ENCODE peak calls at places on chromosomes 3 and 15, in four cellular contexts. E, L, X and Y are unnamed samples.

GRCh38 chr15:70526221-70526973 is 237.0 kb downstream of the UACA start:
- DNase-seq in E (no peak), L (no peak), X (peak), Y (peak)

GRCh38 chr3:73786346-73786807 is 161.6 kb upstream of the PDZRN3 start:
- DNase-seq in E (peak), L (no peak), X (peak), Y (no peak)

GRCh38 chr3:67509471-67510075 is 144.8 kb downstream of the SUCLG2 start:
- DNase-seq in E (no peak), L (no peak), X (peak), Y (no peak)

GRCh38 chr15:93049914-93050534 is 39.0 kb downstream of the RGMA start:
- DNase-seq in E (no peak), L (no peak), X (no peak), Y (no peak)

GRCh38 chr3:62332771-62333381 is 40.5 kb downstream of the FEZF2 start:
- DNase-seq in E (peak), L (peak), X (peak), Y (no peak)

GRCh38 chr15:55267401-55268053 is 22.1 kb downstream of the RAB27A start:
- DNase-seq in E (peak), L (no peak), X (no peak), Y (no peak)

GRCh38 chr3:112746675-112747276 is 99.9 kb downstream of the CD200R1L start:
- DNase-seq in E (no peak), L (no peak), X (peak), Y (no peak)

GRCh38 chr15:42286445-42287029 is 13.3 kb upstream of the TMEM87A start:
- DNase-seq in E (no peak), L (no peak), X (peak), Y (no peak)

GRCh38 chr3:45690331-45691035 is 1.3 kb downstream of the SACM1L start:
- DNase-seq in E (peak), L (no peak), X (no peak), Y (no peak)

GRCh38 chr3:136544532-136544931 is 207.6 kb downstream of the STAG1 start:
- DNase-seq in E (no peak), L (no peak), X (peak), Y (no peak)

GRCh38 chr15:91508633-91509032 is 344.9 kb upstream of the SLCO3A1 start:
- DNase-seq in E (no peak), L (no peak), X (peak), Y (no peak)

GRCh38 chr3:188207941-188208750 is 54.2 kb downstream of the LPP start:
- DNase-seq in E (no peak), L (no peak), X (peak), Y (no peak)

GRCh38 chr15:26087395-26087794 is 224.3 kb upstream of the ATP10A start:
- DNase-seq in E (no peak), L (no peak), X (peak), Y (no peak)

GRCh38 chr3:89314454-89314853 is 207.0 kb downstream of the EPHA3 start:
- DNase-seq in E (no peak), L (no peak), X (peak), Y (no peak)

GRCh38 chr15:22263738-22264137 is 183.4 kb downstream of the OR4M2 start:
- DNase-seq in E (no peak), L (no peak), X (no peak), Y (no peak)

GRCh38 chr3:31918179-31919165 is 62.6 kb downstream of the OSBPL10 start:
- DNase-seq in E (peak), L (no peak), X (peak), Y (no peak)

GRCh38 chr15:61715082-61715481 is 345.2 kb downstream of the VPS13C start:
- DNase-seq in E (no peak), L (no peak), X (no peak), Y (no peak)

GRCh38 chr3:623914-624545 is 427.5 kb downstream of the CHL1 start:
- DNase-seq in E (no peak), L (no peak), X (no peak), Y (no peak)

GRCh38 chr3:187828571-187829452 is 83.5 kb upstream of the BCL6 start:
- DNase-seq in E (no peak), L (no peak), X (no peak), Y (no peak)

GRCh38 chr3:57150097-57150496 is 15.1 kb downstream of the IL17RD start:
- DNase-seq in E (no peak), L (no peak), X (no peak), Y (no peak)

GRCh38 chr15:63135281-63135680 is 13.6 kb downstream of the LACTB start:
- DNase-seq in E (no peak), L (no peak), X (no peak), Y (no peak)

GRCh38 chr15:90402230-90402629 is 14.2 kb downstream of the IQGAP1 start:
- DNase-seq in E (peak), L (no peak), X (peak), Y (no peak)

GRCh38 chr15:22253676-22254408 is 173.5 kb downstream of the OR4M2 start:
- DNase-seq in E (no peak), L (no peak), X (no peak), Y (no peak)

GRCh38 chr15:58566029-58566428 is 134.2 kb downstream of the LIPC start:
- DNase-seq in E (no peak), L (no peak), X (no peak), Y (no peak)

GRCh38 chr3:50412355-50412754 is 53.0 kb upstream of the TMEM115 start:
- DNase-seq in E (no peak), L (no peak), X (no peak), Y (no peak)

GRCh38 chr3:69232447-69232846 is 110.1 kb upstream of the LMOD3 start:
- DNase-seq in E (no peak), L (no peak), X (no peak), Y (no peak)

GRCh38 chr3:88984266-88984665 is 123.2 kb upstream of the EPHA3 start:
- DNase-seq in E (no peak), L (no peak), X (no peak), Y (no peak)

GRCh38 chr3:13505147-13506130 is 25.3 kb downstream of the HDAC11 start:
- DNase-seq in E (no peak), L (no peak), X (no peak), Y (no peak)

GRCh38 chr3:106840319-106840718 is 536.9 kb upstream of the CCDC54 start:
- DNase-seq in E (no peak), L (no peak), X (no peak), Y (no peak)

GRCh38 chr3:72127843-72128242 is 342.9 kb upstream of the PROK2 start:
- DNase-seq in E (no peak), L (no peak), X (peak), Y (no peak)

GRCh38 chr3:14701676-14702075 is 26.7 kb downstream of the C3orf20 start:
- DNase-seq in E (no peak), L (no peak), X (no peak), Y (no peak)

GRCh38 chr3:10366681-10367101 is 45.8 kb upstream of the SEC13 start:
- DNase-seq in E (peak), L (no peak), X (peak), Y (no peak)

GRCh38 chr3:65356331-65357286 is 668.8 kb upstream of the ADAMTS9 start:
- DNase-seq in E (no peak), L (no peak), X (peak), Y (no peak)

GRCh38 chr15:58279654-58280053 is 141.5 kb downstream of the AQP9 start:
- DNase-seq in E (no peak), L (no peak), X (no peak), Y (no peak)

GRCh38 chr3:26712211-26713026 is 89.8 kb downstream of the LRRC3B start:
- DNase-seq in E (no peak), L (peak), X (peak), Y (no peak)
- TF ChIP-seq CTCF in E (peak), L (peak), X (peak), Y (peak)

GRCh38 chr3:177852408-177852807 is 655.1 kb upstream of the TBL1XR1 start:
- DNase-seq in E (peak), L (no peak), X (no peak), Y (no peak)

GRCh38 chr3:177852001-177852400 is 654.7 kb upstream of the TBL1XR1 start:
- DNase-seq in E (no peak), L (no peak), X (no peak), Y (no peak)

GRCh38 chr3:177860236-177860635 is 663.0 kb upstream of the TBL1XR1 start:
- DNase-seq in E (no peak), L (no peak), X (no peak), Y (no peak)

GRCh38 chr3:177855021-177855420 is 657.7 kb upstream of the TBL1XR1 start:
- DNase-seq in E (no peak), L (no peak), X (no peak), Y (no peak)
- TF ChIP-seq CTCF in E (no peak), L (no peak), X (no peak), Y (no peak)

DNA sequence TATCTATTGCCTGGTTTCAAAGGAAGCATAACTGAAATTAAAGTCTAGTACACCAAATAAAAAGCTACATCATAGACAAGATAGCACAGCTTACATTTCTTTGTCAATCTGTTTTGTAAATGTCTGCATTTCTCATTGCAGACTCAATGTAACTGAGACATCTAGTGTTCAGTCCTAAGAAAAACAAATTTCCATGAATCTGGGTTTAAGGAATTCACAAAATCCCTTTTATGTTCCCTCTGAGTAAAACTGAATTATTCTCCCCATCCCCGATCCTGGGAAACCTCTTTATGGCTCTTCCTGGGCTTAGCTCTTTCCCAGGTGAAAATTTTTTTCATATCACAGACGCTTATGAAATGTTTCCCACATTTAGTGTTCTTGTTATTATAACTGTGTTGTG is 21.6 kb upstream of the RASA2 start:
- DNase-seq in E (no peak), L (no peak), X (peak), Y (no peak)
- TF ChIP-seq CTCF in E (no peak), L (no peak), X (peak), Y (no peak)

DNA sequence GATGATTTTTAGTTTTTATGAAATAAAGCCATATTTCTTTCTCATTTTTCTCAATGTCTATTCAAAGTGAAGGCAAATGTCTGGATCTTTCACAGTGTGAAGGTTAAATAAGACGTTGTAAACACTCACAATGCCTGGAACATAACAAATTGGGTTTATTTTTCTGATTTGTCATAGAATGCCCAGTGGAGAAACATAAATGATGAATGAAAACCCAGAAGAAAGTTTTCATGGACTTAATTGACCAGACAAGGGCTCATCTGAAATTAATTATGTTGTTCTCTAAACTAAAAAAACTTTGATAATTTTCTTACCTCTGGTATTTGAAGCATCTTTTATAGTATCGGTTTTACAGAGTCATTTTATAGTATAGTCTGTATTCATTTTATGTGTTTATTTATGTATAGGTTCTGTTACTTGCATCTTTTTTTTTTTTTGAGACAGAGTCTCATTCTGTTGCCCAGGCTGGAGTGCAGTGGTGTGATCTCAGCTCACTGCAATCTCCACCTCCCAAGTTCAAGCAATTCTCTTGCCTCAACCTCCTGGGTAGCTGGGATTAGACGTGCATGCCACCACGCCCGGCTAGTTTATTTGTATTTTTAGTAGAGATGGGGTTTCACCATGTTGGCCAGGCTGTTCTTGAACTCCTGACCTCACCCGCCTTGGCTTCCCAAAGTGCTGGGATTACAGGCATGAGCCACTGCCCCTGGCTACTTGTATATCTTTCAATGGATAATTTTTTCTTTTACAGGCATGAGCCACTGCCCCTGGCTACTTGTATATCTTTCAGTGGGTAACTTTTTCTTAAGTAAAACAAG is 15.1 kb upstream of the BNIP2 start:
- DNase-seq in E (no peak), L (no peak), X (no peak), Y (no peak)
- TF ChIP-seq CTCF in E (no peak), L (no peak), X (no peak), Y (no peak)

DNA sequence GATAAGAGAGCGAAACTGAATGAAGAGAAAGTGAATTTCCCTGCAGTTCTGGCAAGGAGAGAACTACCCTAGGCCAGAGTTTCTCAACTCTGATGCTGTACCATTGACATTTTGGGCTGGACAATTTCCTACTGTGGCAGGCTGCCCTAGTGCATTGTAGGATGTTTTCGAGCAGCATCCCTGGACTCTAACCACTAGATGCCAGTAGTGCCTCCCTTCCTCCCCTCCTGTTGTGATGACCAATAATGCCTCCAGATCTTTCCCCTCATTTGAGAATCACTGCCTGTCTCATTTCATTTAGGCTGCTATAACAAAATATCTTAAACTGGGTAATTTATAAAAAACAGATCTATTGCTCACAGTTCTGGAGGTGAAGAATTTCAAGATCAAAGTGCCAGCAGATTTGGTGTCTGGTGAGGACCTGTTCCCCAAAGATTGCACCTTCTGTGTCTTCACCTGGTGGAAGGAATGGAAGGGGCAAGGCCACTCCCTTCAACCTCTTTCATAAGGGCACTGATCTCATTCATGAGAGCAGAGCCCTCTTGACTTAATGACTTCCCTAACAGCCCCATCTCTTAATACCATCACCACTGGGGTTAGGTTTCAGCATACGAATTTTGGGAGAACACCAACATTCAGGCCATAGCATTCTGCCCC is 188.9 kb upstream of the MEIS2 start:
- DNase-seq in E (no peak), L (no peak), X (peak), Y (no peak)
- TF ChIP-seq CTCF in E (no peak), L (peak), X (peak), Y (no peak)

GRCh38 chr15:49622561-49622960 is 1.7 kb downstream of the DTWD1 start:
- DNase-seq in E (no peak), L (no peak), X (peak), Y (no peak)
- TF ChIP-seq CTCF in E (no peak), L (no peak), X (no peak), Y (no peak)

GRCh38 chr15:48297668-48298067 is 33.6 kb upstream of the DUT start:
- DNase-seq in E (no peak), L (no peak), X (no peak), Y (no peak)

GRCh38 chr15:48298914-48299313 is 32.3 kb upstream of the DUT start:
- DNase-seq in E (no peak), L (no peak), X (no peak), Y (no peak)

GRCh38 chr15:48304398-48304797 is 26.8 kb upstream of the DUT start:
- DNase-seq in E (no peak), L (no peak), X (no peak), Y (no peak)

DNA sequence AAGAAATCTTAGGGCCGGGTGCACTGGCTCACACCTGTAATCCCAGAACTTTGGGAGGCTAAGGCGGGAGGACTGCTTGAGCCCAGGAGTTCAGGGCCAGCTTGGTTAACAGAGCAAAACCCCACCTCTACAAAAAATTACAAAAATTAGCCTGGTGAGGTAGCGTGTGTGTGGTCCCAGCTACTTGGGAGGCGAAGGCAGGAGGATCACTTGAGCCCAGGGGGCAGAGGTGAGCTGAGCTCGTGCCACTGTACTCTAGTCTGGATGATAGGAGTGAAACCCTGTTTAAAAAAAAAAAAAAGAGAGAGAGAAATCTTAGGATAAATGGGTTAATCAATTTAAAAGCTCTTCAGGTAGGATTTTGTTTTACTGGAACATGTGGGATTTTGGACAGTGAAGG is 31.2 kb upstream of the DUT start:
- DNase-seq in E (no peak), L (no peak), X (no peak), Y (no peak)
- TF ChIP-seq CTCF in E (no peak), L (no peak), X (no peak), Y (no peak)